ENCODE peak calls at places on chromosomes 6 and 20, in seven cellular contexts. O, N, F, T, U, E and H are unnamed samples.

GRCh38 chr6:30411515-30412207 is 66.7 kb downstream of the RPP21 start:
- DNase-seq in O (peak), N (peak), F (peak), T (peak), U (peak), E (no peak), H (peak)

GRCh38 chr6:21952367-21952766 is 344.5 kb downstream of the PRL start:
- DNase-seq in O (no peak), N (no peak), F (no peak), T (no peak), U (no peak), E (no peak), H (no peak)

GRCh38 chr6:3165631-3166534 is 8.5 kb upstream of the TUBB2A start:
- DNase-seq in O (peak), N (no peak), F (peak), T (no peak), U (no peak), E (no peak), H (no peak)

GRCh38 chr6:34476941-34477340 is 11.1 kb downstream of the PACSIN1 start:
- DNase-seq in O (no peak), N (no peak), F (no peak), T (peak), U (no peak), E (no peak), H (no peak)

GRCh38 chr6:111559193-111560097 is 46.2 kb downstream of the TRAF3IP2 start:
- DNase-seq in O (no peak), N (no peak), F (peak), T (no peak), U (no peak), E (no peak), H (peak)

GRCh38 chr6:6230286-6230685 is 90.2 kb downstream of the F13A1 start:
- DNase-seq in O (no peak), N (no peak), F (no peak), T (no peak), U (no peak), E (no peak), H (no peak)

GRCh38 chr6:159540883-159541282 is 152.2 kb downstream of the SOD2 start:
- DNase-seq in O (no peak), N (no peak), F (no peak), T (no peak), U (no peak), E (no peak), H (no peak)

GRCh38 chr20:34705383-34706021 is 1.4 kb downstream of the TP53INP2 start:
- DNase-seq in O (peak), N (peak), F (peak), T (no peak), U (peak), E (no peak), H (peak)

GRCh38 chr6:39451831-39452230 is 129.3 kb upstream of the KCNK16 start:
- DNase-seq in O (no peak), N (no peak), F (no peak), T (no peak), U (no peak), E (no peak), H (no peak)

GRCh38 chr6:45445749-45446454 is 68.2 kb upstream of the SUPT3H start:
- DNase-seq in O (peak), N (peak), F (peak), T (peak), U (peak), E (peak), H (peak)

GRCh38 chr6:1672379-1672778 is 62.7 kb downstream of the FOXC1 start:
- DNase-seq in O (peak), N (no peak), F (peak), T (no peak), U (no peak), E (no peak), H (no peak)

GRCh38 chr6:73739097-73739496 is 43.1 kb downstream of the CD109 start:
- DNase-seq in O (peak), N (no peak), F (peak), T (no peak), U (no peak), E (peak), H (peak)

GRCh38 chr6:170433163-170434095 is 119.7 kb downstream of the PSMB1 start:
- DNase-seq in O (no peak), N (no peak), F (no peak), T (no peak), U (no peak), E (no peak), H (no peak)

GRCh38 chr20:58584881-58585752 is 66.0 kb upstream of the STX16 start:
- DNase-seq in O (peak), N (no peak), F (peak), T (no peak), U (no peak), E (no peak), H (peak)

GRCh38 chr6:15462717-15463525 is 199.9 kb downstream of the DTNBP1 start:
- DNase-seq in O (peak), N (no peak), F (peak), T (no peak), U (no peak), E (no peak), H (peak)

GRCh38 chr6:26199773-26200728 is 112.8 kb downstream of the HFE start:
- DNase-seq in O (peak), N (no peak), F (peak), T (no peak), U (no peak), E (no peak), H (no peak)

GRCh38 chr6:52201046-52201445 is 14.9 kb downstream of the IL17A start:
- DNase-seq in O (no peak), N (no peak), F (no peak), T (no peak), U (no peak), E (no peak), H (no peak)

GRCh38 chr20:59738851-59739250 is 134.5 kb downstream of the PHACTR3 start:
- DNase-seq in O (no peak), N (no peak), F (no peak), T (no peak), U (peak), E (no peak), H (no peak)

GRCh38 chr6:14664112-14664592 is 546.6 kb downstream of the CD83 start:
- DNase-seq in O (peak), N (no peak), F (no peak), T (peak), U (no peak), E (no peak), H (no peak)

GRCh38 chr6:105043979-105044378 is 87.1 kb downstream of the LIN28B start:
- DNase-seq in O (no peak), N (no peak), F (no peak), T (no peak), U (no peak), E (no peak), H (no peak)
- TF ChIP-seq CTCF in O (no peak), N (no peak), F (no peak), T (no peak), U (no peak), E (no peak), H (no peak)

GRCh38 chr6:13260116-13260598 is 68.2 kb downstream of the TBC1D7 start:
- DNase-seq in O (no peak), N (no peak), F (no peak), T (no peak), U (no peak), E (no peak), H (no peak)

GRCh38 chr6:13262302-13263006 is 65.9 kb downstream of the TBC1D7 start:
- DNase-seq in O (no peak), N (no peak), F (no peak), T (no peak), U (no peak), E (no peak), H (peak)

GRCh38 chr6:13259393-13259792 is 68.9 kb downstream of the TBC1D7 start:
- DNase-seq in O (no peak), N (no peak), F (no peak), T (no peak), U (no peak), E (no peak), H (no peak)

GRCh38 chr6:13261464-13261994 is 66.8 kb downstream of the TBC1D7 start:
- DNase-seq in O (no peak), N (no peak), F (no peak), T (no peak), U (no peak), E (no peak), H (no peak)

GRCh38 chr6:13260831-13261230 is 67.5 kb downstream of the TBC1D7 start:
- DNase-seq in O (no peak), N (no peak), F (no peak), T (no peak), U (no peak), E (no peak), H (no peak)
- H3K4me3 ChIP-seq in O (no peak), N (no peak), F (no peak), T (no peak), U (no peak), E (no peak), H (no peak)

DNA sequence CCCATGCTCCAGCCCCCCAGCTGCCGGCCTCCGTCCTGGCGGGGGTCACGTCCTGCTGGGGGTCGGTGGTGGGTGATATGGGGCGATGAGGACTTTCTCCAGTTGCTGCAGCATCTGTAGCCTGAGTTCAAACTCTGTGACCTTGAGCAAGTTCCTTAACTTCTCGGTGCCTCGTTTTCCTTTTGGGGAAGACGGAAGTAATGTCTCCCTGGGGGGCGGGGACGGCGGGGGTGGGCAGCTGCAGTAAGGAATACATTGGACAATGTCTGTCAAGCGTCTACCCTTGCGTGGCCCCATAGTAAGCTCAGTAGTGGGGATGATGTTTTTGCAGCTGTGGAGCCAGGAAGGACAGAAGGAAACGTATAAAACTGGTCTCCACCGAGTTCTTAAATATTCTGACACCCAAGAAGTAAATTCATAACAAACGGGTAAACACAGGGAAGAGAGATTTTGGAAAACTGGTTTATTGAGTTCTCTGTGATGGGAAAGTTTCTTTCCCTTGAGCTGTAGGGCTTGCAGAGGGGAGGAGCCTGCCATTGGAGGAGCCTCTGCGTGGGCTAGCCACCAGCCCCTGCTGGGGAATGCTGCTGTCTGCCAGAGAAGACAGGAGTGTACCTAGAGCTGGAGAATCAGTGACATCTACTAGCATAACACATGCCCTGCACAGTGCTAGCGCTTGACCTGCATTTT is 1.0 kb upstream of the ACSS1 start:
- DNase-seq in O (peak), N (no peak), F (peak), T (peak), U (peak), E (no peak), H (peak)
- TF ChIP-seq CTCF in O (no peak), N (no peak), F (no peak), T (no peak), U (no peak), E (peak), H (no peak)

DNA sequence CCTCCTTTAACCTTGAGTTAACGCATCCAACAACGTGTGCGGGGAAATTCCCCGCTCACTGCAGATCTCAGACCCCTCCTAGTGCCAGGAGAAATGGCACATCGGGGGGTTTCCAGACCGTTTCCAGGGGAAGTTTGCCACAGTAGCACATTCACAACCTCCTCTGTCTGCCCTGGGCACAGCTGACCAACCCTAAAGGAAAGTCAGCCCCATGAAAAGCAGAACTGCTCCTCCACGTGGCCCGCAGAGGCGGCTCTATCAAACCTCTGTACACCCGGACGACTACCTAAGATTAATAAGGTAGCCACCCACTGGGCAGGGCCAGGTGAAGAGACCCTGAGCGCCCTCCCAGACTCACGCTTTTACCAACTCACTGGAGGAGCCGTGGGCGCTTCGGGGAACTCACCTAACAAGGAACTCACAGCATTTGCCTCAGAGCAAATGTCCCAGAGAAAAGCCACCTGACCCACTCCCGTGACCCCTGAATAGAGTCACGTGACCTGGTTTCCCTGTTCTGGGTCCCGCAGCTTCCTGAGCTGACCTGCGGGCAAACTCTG is 93.1 kb downstream of the PRND start:
- DNase-seq in O (no peak), N (no peak), F (no peak), T (peak), U (peak), E (no peak), H (no peak)
- H3K4me3 ChIP-seq in O (no peak), N (no peak), F (no peak), T (no peak), U (no peak), E (no peak), H (no peak)

DNA sequence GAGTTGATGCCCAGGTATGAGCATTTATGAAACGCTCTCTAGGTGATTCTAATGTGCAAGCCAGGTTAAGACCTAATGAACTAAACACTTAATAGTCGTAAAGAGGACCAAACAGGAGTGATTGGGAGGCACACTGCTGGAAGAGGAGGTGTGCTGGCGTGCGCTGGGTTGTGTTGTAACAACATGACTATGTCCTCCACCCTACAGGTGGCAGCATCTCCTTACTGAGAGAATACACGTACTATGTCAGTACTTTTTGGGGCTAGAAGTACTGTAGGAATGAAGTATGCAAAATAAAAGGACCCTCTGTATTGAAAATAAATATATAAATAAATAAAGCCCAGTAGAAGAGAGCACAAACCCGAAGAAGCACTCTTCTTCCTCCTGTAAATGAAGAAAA is 11.9 kb downstream of the C6orf89 start:
- DNase-seq in O (peak), N (no peak), F (no peak), T (no peak), U (no peak), E (no peak), H (peak)
- TF ChIP-seq CTCF in O (peak), N (peak), F (no peak), T (no peak), U (no peak), E (peak), H (no peak)

GRCh38 chr6:62362097-62362496 is 76.1 kb upstream of the KHDRBS2 start:
- DNase-seq in O (no peak), N (no peak), F (no peak), T (no peak), U (no peak), E (no peak), H (no peak)

GRCh38 chr6:62357826-62358225 is 71.8 kb upstream of the KHDRBS2 start:
- DNase-seq in O (no peak), N (no peak), F (no peak), T (no peak), U (no peak), E (no peak), H (no peak)
- H3K4me3 ChIP-seq in O (no peak), N (no peak), F (no peak), T (no peak), U (no peak), E (no peak), H (no peak)

GRCh38 chr20:51886341-51886740 is 84.0 kb upstream of the SALL4 start:
- DNase-seq in O (no peak), N (no peak), F (peak), T (no peak), U (no peak), E (no peak), H (no peak)

GRCh38 chr20:51890003-51890402 is 87.7 kb upstream of the SALL4 start:
- DNase-seq in O (no peak), N (no peak), F (no peak), T (no peak), U (no peak), E (no peak), H (no peak)

GRCh38 chr20:51888186-51888790 is 86.0 kb upstream of the SALL4 start:
- DNase-seq in O (no peak), N (no peak), F (no peak), T (no peak), U (no peak), E (no peak), H (no peak)

GRCh38 chr20:51886891-51887608 is 84.7 kb upstream of the SALL4 start:
- DNase-seq in O (no peak), N (no peak), F (no peak), T (no peak), U (no peak), E (no peak), H (no peak)

DNA sequence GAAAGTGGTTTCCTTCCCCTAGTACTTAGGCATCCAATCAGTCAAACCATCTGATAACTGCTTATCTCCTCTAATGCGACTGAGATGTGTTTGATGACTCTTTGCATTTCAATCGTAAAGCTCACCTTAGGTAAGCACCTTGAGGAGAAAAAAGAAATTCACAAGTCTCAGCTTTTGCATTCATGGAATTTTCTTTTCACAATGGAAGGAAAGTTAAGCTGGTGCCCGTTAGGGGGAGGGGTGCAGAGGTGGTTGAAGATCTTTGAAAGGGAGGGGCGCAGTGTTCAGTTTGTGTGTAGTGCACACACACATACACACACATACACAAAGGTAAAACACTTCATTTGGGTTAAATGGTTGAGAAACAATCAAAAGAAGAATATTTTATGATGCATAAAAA is 87.1 kb upstream of the SALL4 start:
- DNase-seq in O (no peak), N (no peak), F (no peak), T (no peak), U (no peak), E (no peak), H (no peak)
- TF ChIP-seq CTCF in O (no peak), N (no peak), F (no peak), T (no peak), U (no peak), E (no peak), H (no peak)

GRCh38 chr20:8154636-8155035 is 22.6 kb downstream of the PLCB1 start:
- DNase-seq in O (no peak), N (no peak), F (no peak), T (no peak), U (no peak), E (no peak), H (no peak)

GRCh38 chr20:8155229-8155628 is 23.2 kb downstream of the PLCB1 start:
- DNase-seq in O (peak), N (no peak), F (no peak), T (no peak), U (no peak), E (no peak), H (no peak)

GRCh38 chr20:8153281-8153908 is 21.3 kb downstream of the PLCB1 start:
- DNase-seq in O (peak), N (no peak), F (peak), T (no peak), U (no peak), E (no peak), H (peak)

GRCh38 chr20:8156603-8157079 is 24.6 kb downstream of the PLCB1 start:
- DNase-seq in O (peak), N (no peak), F (no peak), T (no peak), U (no peak), E (no peak), H (peak)

GRCh38 chr20:8155848-8156602 is 24.0 kb downstream of the PLCB1 start:
- DNase-seq in O (peak), N (no peak), F (no peak), T (no peak), U (no peak), E (no peak), H (peak)
- H3K4me3 ChIP-seq in O (no peak), N (no peak), F (no peak), T (no peak), U (no peak), E (no peak), H (no peak)

DNA sequence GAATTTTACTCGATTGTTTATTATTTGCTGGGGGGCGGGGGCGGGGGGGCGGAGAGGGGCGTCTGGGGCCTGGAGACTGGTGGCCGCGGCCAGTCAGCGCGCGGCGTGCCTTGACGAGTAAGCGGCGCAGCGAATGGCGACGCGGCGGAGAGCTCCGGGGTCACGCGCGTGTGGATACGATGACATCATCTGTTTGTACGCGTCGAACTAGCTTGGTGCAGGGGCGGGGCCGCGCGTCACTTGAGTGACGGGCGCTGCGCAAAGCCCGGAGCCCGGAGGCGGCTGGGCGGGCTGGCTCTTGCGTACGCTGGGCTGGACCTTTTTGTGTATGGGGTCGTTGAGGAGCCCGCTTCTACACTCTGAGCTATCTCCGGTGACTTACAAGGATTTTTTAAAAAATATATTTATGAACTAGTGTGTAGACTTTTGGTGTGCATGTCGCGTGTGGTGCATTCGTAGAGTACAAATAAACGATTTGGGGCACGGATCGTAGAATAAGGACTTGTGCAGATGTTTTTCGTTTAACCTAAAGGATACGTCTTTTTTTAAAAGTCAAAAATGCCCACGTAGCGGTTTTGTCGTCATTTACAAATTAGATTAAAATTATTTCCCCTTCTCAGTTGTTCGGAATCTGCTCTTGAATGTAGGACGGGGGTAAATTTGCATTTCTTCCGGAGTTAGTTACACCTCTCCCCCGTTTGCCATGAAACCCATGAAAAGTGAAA is 2.2 kb upstream of the FOXO3 start:
- DNase-seq in O (peak), N (peak), F (peak), T (peak), U (peak), E (peak), H (peak)
- TF ChIP-seq CTCF in O (no peak), N (no peak), F (no peak), T (no peak), U (no peak), E (no peak), H (no peak)

GRCh38 chr6:142942238-142942637 is 2.7 kb downstream of the HIVEP2 start:
- DNase-seq in O (no peak), N (no peak), F (no peak), T (no peak), U (no peak), E (no peak), H (no peak)
- H3K4me3 ChIP-seq in O (no peak), N (no peak), F (no peak), T (no peak), U (no peak), E (no peak), H (no peak)